ENCODE peak calls at places on chromosomes 12 and 14, in six cellular contexts. One of them, this sample, is unnamed.

GRCh38 chr12:127277882-127278281 is 989.1 kb upstream of the TMEM132C start:
- DNase-seq in hypothalamus: no peak
- DNase-seq in stimulated activated CD4-positive, alpha-beta T cell treated with anti-CD3 and anti-CD28 coated beads, TNF-alpha, amount 100 ng/mL, for 1 hour: no peak
- DNase-seq in activated CD8-positive, alpha-beta memory T cell treated with anti-CD3 and anti-CD28 coated beads for 24 hours: no peak
- DNase-seq in neural progenitor cell: no peak
- DNase-seq in activated T-helper 1 cell treated with Interleukin-2 at 50 U/mL for 16 hours: no peak
- DNase-seq in this sample: no peak

GRCh38 chr14:92794547-92794941 is 439 bp downstream of the GOLGA5 start:
- DNase-seq in hypothalamus: no peak
- DNase-seq in stimulated activated CD4-positive, alpha-beta T cell treated with anti-CD3 and anti-CD28 coated beads, TNF-alpha, amount 100 ng/mL, for 1 hour: no peak
- DNase-seq in activated CD8-positive, alpha-beta memory T cell treated with anti-CD3 and anti-CD28 coated beads for 24 hours: no peak
- DNase-seq in neural progenitor cell: peak; percentile 42
- DNase-seq in activated T-helper 1 cell treated with Interleukin-2 at 50 U/mL for 16 hours: no peak
- DNase-seq in this sample: no peak

GRCh38 chr12:128204725-128205124 is 62.2 kb upstream of the TMEM132C start:
- DNase-seq in hypothalamus: no peak
- DNase-seq in stimulated activated CD4-positive, alpha-beta T cell treated with anti-CD3 and anti-CD28 coated beads, TNF-alpha, amount 100 ng/mL, for 1 hour: no peak
- DNase-seq in activated CD8-positive, alpha-beta memory T cell treated with anti-CD3 and anti-CD28 coated beads for 24 hours: no peak
- DNase-seq in neural progenitor cell: no peak
- DNase-seq in activated T-helper 1 cell treated with Interleukin-2 at 50 U/mL for 16 hours: no peak
- DNase-seq in this sample: no peak

GRCh38 chr12:122295877-122296276 is 29.6 kb upstream of the VPS33A start:
- DNase-seq in hypothalamus: no peak
- DNase-seq in stimulated activated CD4-positive, alpha-beta T cell treated with anti-CD3 and anti-CD28 coated beads, TNF-alpha, amount 100 ng/mL, for 1 hour: no peak
- DNase-seq in activated CD8-positive, alpha-beta memory T cell treated with anti-CD3 and anti-CD28 coated beads for 24 hours: no peak
- DNase-seq in neural progenitor cell: no peak
- DNase-seq in activated T-helper 1 cell treated with Interleukin-2 at 50 U/mL for 16 hours: no peak
- DNase-seq in this sample: no peak

GRCh38 chr14:37591941-37592287 is 3.1 kb downstream of the FOXA1 start:
- DNase-seq in hypothalamus: no peak
- DNase-seq in stimulated activated CD4-positive, alpha-beta T cell treated with anti-CD3 and anti-CD28 coated beads, TNF-alpha, amount 100 ng/mL, for 1 hour: no peak
- DNase-seq in activated CD8-positive, alpha-beta memory T cell treated with anti-CD3 and anti-CD28 coated beads for 24 hours: no peak
- DNase-seq in neural progenitor cell: peak; percentile 45
- DNase-seq in activated T-helper 1 cell treated with Interleukin-2 at 50 U/mL for 16 hours: no peak
- DNase-seq in this sample: no peak

GRCh38 chr12:34625116-34625515 is 602.8 kb downstream of the ALG10 start:
- DNase-seq in hypothalamus: no peak
- DNase-seq in stimulated activated CD4-positive, alpha-beta T cell treated with anti-CD3 and anti-CD28 coated beads, TNF-alpha, amount 100 ng/mL, for 1 hour: no peak
- DNase-seq in activated CD8-positive, alpha-beta memory T cell treated with anti-CD3 and anti-CD28 coated beads for 24 hours: no peak
- DNase-seq in neural progenitor cell: no peak
- DNase-seq in activated T-helper 1 cell treated with Interleukin-2 at 50 U/mL for 16 hours: no peak
- DNase-seq in this sample: no peak

GRCh38 chr12:6772331-6772695 is at the start of gene LAG3:
- DNase-seq in hypothalamus: no peak
- DNase-seq in stimulated activated CD4-positive, alpha-beta T cell treated with anti-CD3 and anti-CD28 coated beads, TNF-alpha, amount 100 ng/mL, for 1 hour: no peak
- DNase-seq in activated CD8-positive, alpha-beta memory T cell treated with anti-CD3 and anti-CD28 coated beads for 24 hours: peak; percentile 84
- DNase-seq in neural progenitor cell: no peak
- DNase-seq in activated T-helper 1 cell treated with Interleukin-2 at 50 U/mL for 16 hours: no peak
- DNase-seq in this sample: no peak

GRCh38 chr12:108523365-108523764 is 8.3 kb downstream of the FICD start:
- DNase-seq in hypothalamus: peak; percentile 30
- DNase-seq in stimulated activated CD4-positive, alpha-beta T cell treated with anti-CD3 and anti-CD28 coated beads, TNF-alpha, amount 100 ng/mL, for 1 hour: no peak
- DNase-seq in activated CD8-positive, alpha-beta memory T cell treated with anti-CD3 and anti-CD28 coated beads for 24 hours: no peak
- DNase-seq in neural progenitor cell: no peak
- DNase-seq in activated T-helper 1 cell treated with Interleukin-2 at 50 U/mL for 16 hours: no peak
- DNase-seq in this sample: no peak

GRCh38 chr14:71629765-71630502 is 302.3 kb upstream of the RGS6 start:
- DNase-seq in hypothalamus: no peak
- DNase-seq in stimulated activated CD4-positive, alpha-beta T cell treated with anti-CD3 and anti-CD28 coated beads, TNF-alpha, amount 100 ng/mL, for 1 hour: no peak
- DNase-seq in activated CD8-positive, alpha-beta memory T cell treated with anti-CD3 and anti-CD28 coated beads for 24 hours: no peak
- DNase-seq in neural progenitor cell: no peak
- DNase-seq in activated T-helper 1 cell treated with Interleukin-2 at 50 U/mL for 16 hours: no peak
- DNase-seq in this sample: no peak

GRCh38 chr12:40054554-40055226 is 51.2 kb downstream of the SLC2A13 start:
- DNase-seq in hypothalamus: no peak
- DNase-seq in stimulated activated CD4-positive, alpha-beta T cell treated with anti-CD3 and anti-CD28 coated beads, TNF-alpha, amount 100 ng/mL, for 1 hour: no peak
- DNase-seq in activated CD8-positive, alpha-beta memory T cell treated with anti-CD3 and anti-CD28 coated beads for 24 hours: no peak
- DNase-seq in neural progenitor cell: no peak
- DNase-seq in activated T-helper 1 cell treated with Interleukin-2 at 50 U/mL for 16 hours: no peak
- DNase-seq in this sample: no peak

GRCh38 chr12:95700316-95700785 is 90.2 kb downstream of the NTN4 start:
- DNase-seq in hypothalamus: no peak
- DNase-seq in stimulated activated CD4-positive, alpha-beta T cell treated with anti-CD3 and anti-CD28 coated beads, TNF-alpha, amount 100 ng/mL, for 1 hour: no peak
- DNase-seq in activated CD8-positive, alpha-beta memory T cell treated with anti-CD3 and anti-CD28 coated beads for 24 hours: no peak
- DNase-seq in neural progenitor cell: no peak
- DNase-seq in activated T-helper 1 cell treated with Interleukin-2 at 50 U/mL for 16 hours: no peak
- DNase-seq in this sample: no peak

GRCh38 chr14:104660597-104660996 is 28.8 kb upstream of the INF2 start:
- DNase-seq in hypothalamus: no peak
- DNase-seq in stimulated activated CD4-positive, alpha-beta T cell treated with anti-CD3 and anti-CD28 coated beads, TNF-alpha, amount 100 ng/mL, for 1 hour: no peak
- DNase-seq in activated CD8-positive, alpha-beta memory T cell treated with anti-CD3 and anti-CD28 coated beads for 24 hours: no peak
- DNase-seq in neural progenitor cell: no peak
- DNase-seq in activated T-helper 1 cell treated with Interleukin-2 at 50 U/mL for 16 hours: no peak
- DNase-seq in this sample: no peak

GRCh38 chr14:51726166-51726899 is 74.6 kb downstream of the FRMD6 start:
- DNase-seq in hypothalamus: no peak
- DNase-seq in stimulated activated CD4-positive, alpha-beta T cell treated with anti-CD3 and anti-CD28 coated beads, TNF-alpha, amount 100 ng/mL, for 1 hour: no peak
- DNase-seq in activated CD8-positive, alpha-beta memory T cell treated with anti-CD3 and anti-CD28 coated beads for 24 hours: no peak
- DNase-seq in neural progenitor cell: no peak
- DNase-seq in activated T-helper 1 cell treated with Interleukin-2 at 50 U/mL for 16 hours: no peak
- DNase-seq in this sample: no peak

GRCh38 chr12:47282206-47282605 is 202.4 kb upstream of the AMIGO2 start:
- DNase-seq in hypothalamus: no peak
- DNase-seq in stimulated activated CD4-positive, alpha-beta T cell treated with anti-CD3 and anti-CD28 coated beads, TNF-alpha, amount 100 ng/mL, for 1 hour: no peak
- DNase-seq in activated CD8-positive, alpha-beta memory T cell treated with anti-CD3 and anti-CD28 coated beads for 24 hours: no peak
- DNase-seq in neural progenitor cell: no peak
- DNase-seq in activated T-helper 1 cell treated with Interleukin-2 at 50 U/mL for 16 hours: no peak
- DNase-seq in this sample: no peak

GRCh38 chr14:81388236-81388801 is 11.8 kb downstream of the STON2 start:
- DNase-seq in hypothalamus: peak; percentile 6
- DNase-seq in stimulated activated CD4-positive, alpha-beta T cell treated with anti-CD3 and anti-CD28 coated beads, TNF-alpha, amount 100 ng/mL, for 1 hour: no peak
- DNase-seq in activated CD8-positive, alpha-beta memory T cell treated with anti-CD3 and anti-CD28 coated beads for 24 hours: no peak
- DNase-seq in neural progenitor cell: peak; percentile 11
- DNase-seq in activated T-helper 1 cell treated with Interleukin-2 at 50 U/mL for 16 hours: no peak
- DNase-seq in this sample: no peak

GRCh38 chr14:102775855-102776760 is 1.1 kb upstream of the TRAF3 start:
- DNase-seq in hypothalamus: no peak
- DNase-seq in stimulated activated CD4-positive, alpha-beta T cell treated with anti-CD3 and anti-CD28 coated beads, TNF-alpha, amount 100 ng/mL, for 1 hour: no peak
- DNase-seq in activated CD8-positive, alpha-beta memory T cell treated with anti-CD3 and anti-CD28 coated beads for 24 hours: peak; percentile 71
- DNase-seq in neural progenitor cell: no peak
- DNase-seq in activated T-helper 1 cell treated with Interleukin-2 at 50 U/mL for 16 hours: no peak
- DNase-seq in this sample: no peak

GRCh38 chr12:2535583-2536187 is 259.1 kb upstream of the FKBP4 start:
- DNase-seq in hypothalamus: no peak
- DNase-seq in stimulated activated CD4-positive, alpha-beta T cell treated with anti-CD3 and anti-CD28 coated beads, TNF-alpha, amount 100 ng/mL, for 1 hour: no peak
- DNase-seq in activated CD8-positive, alpha-beta memory T cell treated with anti-CD3 and anti-CD28 coated beads for 24 hours: no peak
- DNase-seq in neural progenitor cell: no peak
- DNase-seq in activated T-helper 1 cell treated with Interleukin-2 at 50 U/mL for 16 hours: no peak
- DNase-seq in this sample: no peak